ENCODE peak calls at places on chromosomes 4 and X, in four cellular contexts. One of them, this sample, is unnamed.

GRCh38 chrX:56314334-56314733 is 82.2 kb downstream of the KLF8 start:
- DNase-seq in K562: no peak
- DNase-seq in GM12878: no peak
- DNase-seq in HCT116: no peak
- DNase-seq in this sample: no peak

GRCh38 chr4:158129649-158130048 is 43.2 kb downstream of the GASK1B start:
- DNase-seq in K562: no peak
- DNase-seq in GM12878: no peak
- DNase-seq in HCT116: no peak
- DNase-seq in this sample: no peak

GRCh38 chr4:85815796-85816459 is 341.0 kb downstream of the ARHGAP24 start:
- DNase-seq in K562: no peak
- DNase-seq in GM12878: no peak
- DNase-seq in HCT116: no peak
- DNase-seq in this sample: no peak

GRCh38 chrX:129522184-129523059 is 868 bp downstream of the SMARCA1 start:
- DNase-seq in K562: peak; percentile 47
- DNase-seq in GM12878: no peak
- DNase-seq in HCT116: peak; percentile 16
- DNase-seq in this sample: peak; percentile 16

GRCh38 chrX:76555816-76556215 is 128.3 kb downstream of the MAGEE1 start:
- DNase-seq in K562: peak; percentile 8
- DNase-seq in GM12878: no peak
- DNase-seq in HCT116: peak; percentile 33
- DNase-seq in this sample: peak; percentile 70

GRCh38 chr4:123401466-123402175 is 5.0 kb downstream of the SPRY1 start:
- DNase-seq in K562: no peak
- DNase-seq in GM12878: no peak
- DNase-seq in HCT116: no peak
- DNase-seq in this sample: no peak

GRCh38 chrX:2434764-2435163 is 66.0 kb downstream of the DHRSX start:
- DNase-seq in K562: no peak
- DNase-seq in GM12878: no peak
- DNase-seq in HCT116: no peak
- DNase-seq in this sample: no peak

GRCh38 chr4:2402053-2402452 is 16.4 kb downstream of the ZFYVE28 start:
- DNase-seq in K562: peak; percentile 91
- DNase-seq in GM12878: no peak
- DNase-seq in HCT116: no peak
- DNase-seq in this sample: peak; percentile 95

GRCh38 chrX:153378607-153379006 is 22.5 kb downstream of the PNMA6E start:
- DNase-seq in K562: no peak
- DNase-seq in GM12878: no peak
- DNase-seq in HCT116: no peak
- DNase-seq in this sample: no peak

GRCh38 chr4:94583938-94584641 is 132.3 kb downstream of the PDLIM5 start:
- DNase-seq in K562: no peak
- DNase-seq in GM12878: no peak
- DNase-seq in HCT116: no peak
- DNase-seq in this sample: no peak

GRCh38 chr4:140935259-140935658 is 179.1 kb upstream of the TBC1D9 start:
- DNase-seq in K562: no peak
- DNase-seq in GM12878: no peak
- DNase-seq in HCT116: no peak
- DNase-seq in this sample: no peak

GRCh38 chr4:144906181-144906895 is 191.7 kb downstream of the ANAPC10 start:
- DNase-seq in K562: no peak
- DNase-seq in GM12878: peak; percentile 38
- DNase-seq in HCT116: no peak
- DNase-seq in this sample: no peak
- TF ChIP-seq JUND in K562: no peak
- TF ChIP-seq JUND in GM12878: no peak
- TF ChIP-seq JUND in HCT116: no peak
- TF ChIP-seq JUND in this sample: no peak

DNA sequence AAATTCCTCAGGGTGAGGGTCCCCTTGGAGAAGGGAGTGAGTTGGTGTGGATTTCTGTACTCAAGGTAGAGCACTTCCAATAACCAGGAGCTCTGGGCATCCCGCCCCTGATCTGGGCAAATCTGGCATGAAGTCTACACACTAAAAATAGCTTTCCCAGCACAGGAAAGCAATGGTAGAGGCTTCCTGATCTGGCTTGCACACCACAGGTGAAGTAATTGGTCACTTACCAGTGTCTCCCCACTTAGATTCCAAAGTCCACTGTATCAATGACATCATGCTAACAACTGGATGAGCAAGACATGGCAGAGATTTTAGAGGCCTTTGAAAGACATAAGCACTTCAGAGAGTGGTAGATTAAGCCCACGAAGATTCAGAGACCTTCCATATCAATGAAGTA is 17.8 kb upstream of the IDS start:
- DNase-seq in K562: no peak
- DNase-seq in GM12878: no peak
- DNase-seq in HCT116: no peak
- DNase-seq in this sample: no peak
- TF ChIP-seq JUND in K562: no peak
- TF ChIP-seq JUND in GM12878: no peak
- TF ChIP-seq JUND in HCT116: no peak
- TF ChIP-seq JUND in this sample: no peak

GRCh38 chr4:128483816-128484215 is 196.2 kb upstream of the PGRMC2 start:
- DNase-seq in K562: no peak
- DNase-seq in GM12878: no peak
- DNase-seq in HCT116: no peak
- DNase-seq in this sample: no peak
- TF ChIP-seq JUND in K562: no peak
- TF ChIP-seq JUND in GM12878: no peak
- TF ChIP-seq JUND in HCT116: no peak
- TF ChIP-seq JUND in this sample: no peak

GRCh38 chr4:674172-675035 is at the start of the genes ATP5ME and MYL5:
- DNase-seq in K562: peak; percentile 98
- DNase-seq in GM12878: peak; percentile 93
- DNase-seq in HCT116: peak; percentile 93
- DNase-seq in this sample: peak; percentile 99

GRCh38 chr4:676871-677235 is 2.5 kb downstream of the MYL5 start:
- DNase-seq in K562: no peak
- DNase-seq in GM12878: no peak
- DNase-seq in HCT116: no peak
- DNase-seq in this sample: no peak

GRCh38 chr4:675980-676870 is 1.9 kb downstream of the MYL5 start:
- DNase-seq in K562: no peak
- DNase-seq in GM12878: no peak
- DNase-seq in HCT116: no peak
- DNase-seq in this sample: no peak

GRCh38 chr4:675036-675804 is 878 bp downstream of the MYL5 start:
- DNase-seq in K562: no peak
- DNase-seq in GM12878: no peak
- DNase-seq in HCT116: no peak
- DNase-seq in this sample: no peak

GRCh38 chr4:673349-674091 is 556 bp downstream of the ATP5ME start:
- DNase-seq in K562: no peak
- DNase-seq in GM12878: no peak
- DNase-seq in HCT116: no peak
- DNase-seq in this sample: peak; percentile 71
- TF ChIP-seq JUND in K562: no peak
- TF ChIP-seq JUND in GM12878: no peak
- TF ChIP-seq JUND in HCT116: no peak
- TF ChIP-seq JUND in this sample: no peak

GRCh38 chrX:123648028-123648810 is 84.6 kb downstream of the THOC2 start:
- DNase-seq in K562: no peak
- DNase-seq in GM12878: no peak
- DNase-seq in HCT116: no peak
- DNase-seq in this sample: no peak
- TF ChIP-seq JUND in K562: no peak
- TF ChIP-seq JUND in GM12878: no peak
- TF ChIP-seq JUND in HCT116: no peak
- TF ChIP-seq JUND in this sample: no peak

DNA sequence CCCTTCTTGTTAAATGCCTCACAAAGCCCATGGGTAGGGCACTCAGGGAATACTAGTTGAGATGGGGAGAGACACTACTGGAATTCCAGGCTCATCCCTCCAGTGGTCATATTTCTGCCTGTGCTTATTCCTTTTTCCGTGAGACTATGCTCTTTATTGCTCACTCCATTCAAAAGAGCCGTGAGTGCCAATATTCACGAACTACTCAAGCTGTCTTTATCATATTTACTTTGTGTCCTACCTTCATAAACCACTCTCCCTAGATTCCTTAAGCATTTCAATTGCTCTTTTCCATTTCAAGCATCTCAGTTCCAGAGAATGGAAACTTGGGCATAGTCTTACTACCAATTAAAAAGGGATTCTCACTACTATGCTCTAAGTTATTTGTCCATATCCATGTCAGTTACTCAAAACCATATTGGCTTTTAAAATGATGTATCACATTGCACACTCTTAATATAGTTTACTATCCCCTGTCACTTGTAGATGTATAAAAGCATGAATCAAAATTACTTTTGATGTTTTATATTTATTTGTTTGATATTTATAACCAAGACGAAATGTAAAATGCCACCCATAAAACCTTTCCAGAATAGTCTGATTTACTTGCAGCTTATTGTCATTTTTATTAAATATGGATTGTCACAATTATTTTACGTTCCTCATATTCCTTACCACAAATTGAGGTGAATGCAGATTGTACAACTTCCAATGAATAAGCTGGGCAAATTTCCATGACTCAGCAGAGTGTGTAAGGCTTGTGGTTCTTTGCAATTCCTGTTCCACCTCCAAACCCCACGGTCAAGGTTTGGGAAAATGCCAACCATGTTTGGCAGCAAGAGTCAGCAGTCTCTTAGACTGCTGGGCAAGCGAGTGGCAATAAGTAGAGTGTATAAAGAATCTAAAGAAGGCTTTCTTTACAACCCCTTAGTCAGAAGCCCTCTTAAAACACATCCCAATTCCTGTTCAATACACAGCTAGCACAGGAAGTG is 24.4 kb downstream of the ENOX2 start:
- DNase-seq in K562: no peak
- DNase-seq in GM12878: no peak
- DNase-seq in HCT116: peak; percentile 23
- DNase-seq in this sample: peak; percentile 64
- TF ChIP-seq JUND in K562: no peak
- TF ChIP-seq JUND in GM12878: no peak
- TF ChIP-seq JUND in HCT116: no peak
- TF ChIP-seq JUND in this sample: no peak

GRCh38 chrX:17459596-17459995 is 84.6 kb downstream of the NHS start:
- DNase-seq in K562: no peak
- DNase-seq in GM12878: no peak
- DNase-seq in HCT116: no peak
- DNase-seq in this sample: no peak

GRCh38 chrX:17459008-17459407 is 84.0 kb downstream of the NHS start:
- DNase-seq in K562: no peak
- DNase-seq in GM12878: no peak
- DNase-seq in HCT116: no peak
- DNase-seq in this sample: no peak

GRCh38 chrX:17470136-17470535 is 95.1 kb downstream of the NHS start:
- DNase-seq in K562: no peak
- DNase-seq in GM12878: no peak
- DNase-seq in HCT116: no peak
- DNase-seq in this sample: no peak

GRCh38 chrX:17465201-17465600 is 90.2 kb downstream of the NHS start:
- DNase-seq in K562: no peak
- DNase-seq in GM12878: no peak
- DNase-seq in HCT116: no peak
- DNase-seq in this sample: no peak

DNA sequence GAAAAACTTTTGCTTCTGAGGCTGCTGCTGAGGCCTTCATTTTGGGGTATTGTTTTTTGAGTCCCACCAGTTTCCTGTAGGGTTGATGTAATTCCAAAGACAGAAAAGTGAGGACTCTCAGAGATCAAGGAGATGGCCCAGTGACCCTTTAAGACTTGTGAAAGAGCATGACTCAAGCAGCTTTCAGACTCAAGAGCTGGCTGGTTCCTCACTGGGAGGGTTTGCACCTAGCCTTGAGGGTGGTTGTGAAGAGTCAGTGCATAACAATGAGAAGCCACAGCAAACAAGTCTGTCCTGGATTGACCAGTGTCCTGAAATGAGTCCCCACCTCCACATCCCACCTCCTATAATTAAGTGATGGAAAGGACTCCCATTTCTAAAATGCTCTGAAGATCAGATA is 89.2 kb downstream of the NHS start:
- DNase-seq in K562: no peak
- DNase-seq in GM12878: no peak
- DNase-seq in HCT116: no peak
- DNase-seq in this sample: no peak
- TF ChIP-seq JUND in K562: no peak
- TF ChIP-seq JUND in GM12878: no peak
- TF ChIP-seq JUND in HCT116: no peak
- TF ChIP-seq JUND in this sample: no peak

GRCh38 chr4:23163649-23164436 is 471.1 kb downstream of the GBA3 start:
- DNase-seq in K562: no peak
- DNase-seq in GM12878: no peak
- DNase-seq in HCT116: no peak
- DNase-seq in this sample: peak; percentile 2
- TF ChIP-seq JUND in K562: no peak
- TF ChIP-seq JUND in GM12878: no peak
- TF ChIP-seq JUND in HCT116: no peak
- TF ChIP-seq JUND in this sample: no peak

DNA sequence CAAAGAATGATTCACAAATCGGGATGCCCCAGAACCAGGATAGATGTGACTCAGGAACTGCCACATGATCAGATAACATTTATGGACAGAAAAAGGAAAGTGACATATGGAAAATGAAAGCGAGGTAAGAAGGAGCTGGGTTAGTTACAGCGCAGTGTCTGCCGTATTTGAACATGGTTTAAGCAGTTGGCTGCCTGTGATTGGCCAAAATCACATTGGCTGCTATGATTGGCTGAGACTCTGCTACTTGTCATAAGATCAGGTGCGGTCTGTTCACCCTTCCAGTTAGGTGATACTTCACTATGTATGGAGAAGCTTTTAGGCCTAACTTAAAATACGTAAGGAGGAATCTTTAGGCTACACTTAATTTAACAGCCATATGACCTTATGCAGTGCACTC is 322.7 kb upstream of the HAND2 start:
- DNase-seq in K562: no peak
- DNase-seq in GM12878: no peak
- DNase-seq in HCT116: no peak
- DNase-seq in this sample: no peak
- TF ChIP-seq JUND in K562: no peak
- TF ChIP-seq JUND in GM12878: no peak
- TF ChIP-seq JUND in HCT116: no peak
- TF ChIP-seq JUND in this sample: no peak